ENCODE peak calls at places on chromosomes 6 and 20, in seven cellular contexts. One of them, this sample, is unnamed.

GRCh38 chr6:125858427-125859320 is 67.9 kb downstream of the NCOA7 start:
- DNase-seq in HCT116: peak
- DNase-seq in HepG2: peak
- DNase-seq in SK-N-SH: peak
- DNase-seq in K562: peak
- DNase-seq in GM12878: no peak
- DNase-seq in H1: peak
- DNase-seq in this sample: peak

GRCh38 chr6:152595507-152595906 is 41.7 kb downstream of the SYNE1 start:
- DNase-seq in HCT116: no peak
- DNase-seq in HepG2: peak
- DNase-seq in SK-N-SH: no peak
- DNase-seq in K562: no peak
- DNase-seq in GM12878: no peak
- DNase-seq in H1: no peak
- DNase-seq in this sample: no peak

GRCh38 chr20:15333170-15333569 is 995.8 kb upstream of the FLRT3 start:
- DNase-seq in HCT116: no peak
- DNase-seq in HepG2: no peak
- DNase-seq in SK-N-SH: no peak
- DNase-seq in K562: no peak
- DNase-seq in GM12878: no peak
- DNase-seq in H1: no peak
- DNase-seq in this sample: no peak

GRCh38 chr6:103236923-103237322 is 1622.8 kb downstream of the HACE1 start:
- DNase-seq in HCT116: no peak
- DNase-seq in HepG2: no peak
- DNase-seq in SK-N-SH: no peak
- DNase-seq in K562: no peak
- DNase-seq in GM12878: no peak
- DNase-seq in H1: no peak
- DNase-seq in this sample: no peak

GRCh38 chr6:54958446-54958845 is 111.9 kb downstream of the FAM83B start:
- DNase-seq in HCT116: no peak
- DNase-seq in HepG2: no peak
- DNase-seq in SK-N-SH: no peak
- DNase-seq in K562: no peak
- DNase-seq in GM12878: no peak
- DNase-seq in H1: no peak
- DNase-seq in this sample: no peak

GRCh38 chr6:2103644-2104523 is 141.5 kb downstream of the GMDS start:
- DNase-seq in HCT116: peak
- DNase-seq in HepG2: peak
- DNase-seq in SK-N-SH: peak
- DNase-seq in K562: peak
- DNase-seq in GM12878: peak
- DNase-seq in H1: no peak
- DNase-seq in this sample: peak

GRCh38 chr6:79071547-79071946 is 6.5 kb downstream of the PHIP start:
- DNase-seq in HCT116: no peak
- DNase-seq in HepG2: no peak
- DNase-seq in SK-N-SH: no peak
- DNase-seq in K562: no peak
- DNase-seq in GM12878: no peak
- DNase-seq in H1: no peak
- DNase-seq in this sample: no peak

GRCh38 chr20:45833030-45833882 is at the start of gene SNX21:
- DNase-seq in HCT116: no peak
- DNase-seq in HepG2: peak
- DNase-seq in SK-N-SH: peak
- DNase-seq in K562: no peak
- DNase-seq in GM12878: no peak
- DNase-seq in H1: no peak
- DNase-seq in this sample: peak

GRCh38 chr6:107786709-107787588 is 37.2 kb downstream of the SCML4 start:
- DNase-seq in HCT116: no peak
- DNase-seq in HepG2: no peak
- DNase-seq in SK-N-SH: no peak
- DNase-seq in K562: no peak
- DNase-seq in GM12878: peak
- DNase-seq in H1: no peak
- DNase-seq in this sample: no peak

GRCh38 chr20:23203310-23203709 is 117.2 kb upstream of the CD93 start:
- DNase-seq in HCT116: no peak
- DNase-seq in HepG2: no peak
- DNase-seq in SK-N-SH: no peak
- DNase-seq in K562: no peak
- DNase-seq in GM12878: no peak
- DNase-seq in H1: no peak
- DNase-seq in this sample: no peak

GRCh38 chr6:146892613-146893401 is 294.0 kb downstream of the ADGB start:
- DNase-seq in HCT116: no peak
- DNase-seq in HepG2: no peak
- DNase-seq in SK-N-SH: no peak
- DNase-seq in K562: peak
- DNase-seq in GM12878: no peak
- DNase-seq in H1: no peak
- DNase-seq in this sample: no peak

GRCh38 chr6:14059791-14060436 is 57.7 kb upstream of the CD83 start:
- DNase-seq in HCT116: no peak
- DNase-seq in HepG2: no peak
- DNase-seq in SK-N-SH: peak
- DNase-seq in K562: no peak
- DNase-seq in GM12878: no peak
- DNase-seq in H1: no peak
- DNase-seq in this sample: no peak

GRCh38 chr6:49479308-49480004 is 16.3 kb downstream of the CENPQ start:
- DNase-seq in HCT116: no peak
- DNase-seq in HepG2: no peak
- DNase-seq in SK-N-SH: no peak
- DNase-seq in K562: no peak
- DNase-seq in GM12878: no peak
- DNase-seq in H1: no peak
- DNase-seq in this sample: no peak

GRCh38 chr6:136921521-136921935 is 573 bp upstream of the SLC35D3 start:
- DNase-seq in HCT116: no peak
- DNase-seq in HepG2: no peak
- DNase-seq in SK-N-SH: peak
- DNase-seq in K562: no peak
- DNase-seq in GM12878: no peak
- DNase-seq in H1: no peak
- DNase-seq in this sample: peak

GRCh38 chr6:123940551-123940950 is 136.9 kb downstream of the NKAIN2 start:
- DNase-seq in HCT116: no peak
- DNase-seq in HepG2: no peak
- DNase-seq in SK-N-SH: no peak
- DNase-seq in K562: no peak
- DNase-seq in GM12878: no peak
- DNase-seq in H1: no peak
- DNase-seq in this sample: no peak

GRCh38 chr6:40966860-40967259 is 72.2 kb downstream of the UNC5CL start:
- DNase-seq in HCT116: no peak
- DNase-seq in HepG2: no peak
- DNase-seq in SK-N-SH: no peak
- DNase-seq in K562: no peak
- DNase-seq in GM12878: no peak
- DNase-seq in H1: no peak
- DNase-seq in this sample: peak

GRCh38 chr6:110541701-110542309 is 65.4 kb upstream of the SLC22A16 start:
- DNase-seq in HCT116: no peak
- DNase-seq in HepG2: no peak
- DNase-seq in SK-N-SH: peak
- DNase-seq in K562: no peak
- DNase-seq in GM12878: no peak
- DNase-seq in H1: no peak
- DNase-seq in this sample: no peak

GRCh38 chr6:14661188-14661587 is 543.6 kb downstream of the CD83 start:
- DNase-seq in HCT116: no peak
- DNase-seq in HepG2: no peak
- DNase-seq in SK-N-SH: no peak
- DNase-seq in K562: no peak
- DNase-seq in GM12878: peak
- DNase-seq in H1: no peak
- DNase-seq in this sample: no peak

GRCh38 chr6:32046450-32047083 is 8.4 kb downstream of the CYP21A2 start:
- DNase-seq in HCT116: no peak
- DNase-seq in HepG2: peak
- DNase-seq in SK-N-SH: peak
- DNase-seq in K562: peak
- DNase-seq in GM12878: no peak
- DNase-seq in H1: no peak
- DNase-seq in this sample: no peak

GRCh38 chr20:18034039-18034438 is 23.7 kb downstream of the OVOL2 start:
- DNase-seq in HCT116: no peak
- DNase-seq in HepG2: no peak
- DNase-seq in SK-N-SH: no peak
- DNase-seq in K562: no peak
- DNase-seq in GM12878: no peak
- DNase-seq in H1: no peak
- DNase-seq in this sample: no peak

GRCh38 chr20:17017232-17017631 is 209.6 kb upstream of the PCSK2 start:
- DNase-seq in HCT116: no peak
- DNase-seq in HepG2: no peak
- DNase-seq in SK-N-SH: no peak
- DNase-seq in K562: no peak
- DNase-seq in GM12878: no peak
- DNase-seq in H1: no peak
- DNase-seq in this sample: no peak

GRCh38 chr20:17023811-17024210 is 203.0 kb upstream of the PCSK2 start:
- DNase-seq in HCT116: no peak
- DNase-seq in HepG2: no peak
- DNase-seq in SK-N-SH: no peak
- DNase-seq in K562: no peak
- DNase-seq in GM12878: no peak
- DNase-seq in H1: peak
- DNase-seq in this sample: no peak

GRCh38 chr20:17023036-17023435 is 203.8 kb upstream of the PCSK2 start:
- DNase-seq in HCT116: no peak
- DNase-seq in HepG2: no peak
- DNase-seq in SK-N-SH: no peak
- DNase-seq in K562: no peak
- DNase-seq in GM12878: no peak
- DNase-seq in H1: no peak
- DNase-seq in this sample: no peak

GRCh38 chr20:17024513-17025105 is 202.2 kb upstream of the PCSK2 start:
- DNase-seq in HCT116: peak
- DNase-seq in HepG2: peak
- DNase-seq in SK-N-SH: no peak
- DNase-seq in K562: no peak
- DNase-seq in GM12878: no peak
- DNase-seq in H1: peak
- DNase-seq in this sample: no peak

DNA sequence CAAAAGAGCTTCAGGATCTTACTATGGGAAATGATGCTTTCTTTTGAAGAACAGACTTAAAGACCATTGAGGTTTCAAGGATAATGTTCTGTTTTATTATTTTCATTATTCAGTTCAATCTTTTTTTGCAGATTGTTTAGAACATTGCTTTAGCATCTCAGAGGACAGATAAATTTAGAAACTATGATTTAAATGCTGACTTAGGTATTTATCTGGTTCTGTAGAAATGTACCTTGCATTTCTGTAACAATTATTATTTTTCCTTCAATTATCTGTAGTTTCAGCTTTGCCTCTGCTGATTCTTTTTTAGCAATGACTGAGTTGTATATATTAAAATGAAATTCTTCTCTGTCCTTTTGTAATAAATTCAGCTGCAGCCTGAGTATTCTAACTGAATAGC is 205.4 kb upstream of the PCSK2 start:
- DNase-seq in HCT116: no peak
- DNase-seq in HepG2: no peak
- DNase-seq in SK-N-SH: no peak
- DNase-seq in K562: no peak
- DNase-seq in GM12878: no peak
- DNase-seq in H1: no peak
- DNase-seq in this sample: no peak
- TF ChIP-seq JUND in HCT116: no peak
- TF ChIP-seq JUND in HepG2: no peak
- TF ChIP-seq JUND in SK-N-SH: no peak
- TF ChIP-seq JUND in K562: no peak
- TF ChIP-seq JUND in GM12878: no peak
- TF ChIP-seq JUND in H1: no peak
- TF ChIP-seq JUND in this sample: no peak

DNA sequence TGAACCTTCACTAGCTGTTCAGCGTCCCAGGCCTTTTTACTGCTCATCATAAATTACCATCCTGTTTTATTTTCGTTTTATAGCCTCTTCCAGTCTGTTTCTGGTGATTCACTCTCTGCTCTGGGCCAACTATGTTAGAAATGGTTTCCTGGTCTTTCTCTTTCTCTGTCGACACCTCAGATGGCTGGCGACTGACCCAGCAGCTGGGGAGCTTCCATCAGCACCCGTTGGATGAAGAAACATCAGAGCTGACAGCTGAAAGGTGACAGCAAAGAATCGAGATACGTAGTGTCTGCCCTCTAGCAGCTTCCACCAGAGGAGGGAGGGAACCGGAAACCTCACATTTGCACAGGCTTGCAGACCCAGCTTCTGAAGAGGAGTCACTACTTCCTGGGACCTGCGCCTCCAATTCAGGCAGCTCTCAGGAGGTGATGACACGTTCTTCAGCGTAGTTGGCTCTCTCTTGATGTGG is 82.9 kb upstream of the MLN start:
- DNase-seq in HCT116: no peak
- DNase-seq in HepG2: no peak
- DNase-seq in SK-N-SH: no peak
- DNase-seq in K562: no peak
- DNase-seq in GM12878: no peak
- DNase-seq in H1: no peak
- DNase-seq in this sample: no peak
- TF ChIP-seq JUND in HCT116: no peak
- TF ChIP-seq JUND in HepG2: no peak
- TF ChIP-seq JUND in SK-N-SH: peak
- TF ChIP-seq JUND in K562: no peak
- TF ChIP-seq JUND in GM12878: no peak
- TF ChIP-seq JUND in H1: no peak
- TF ChIP-seq JUND in this sample: no peak

GRCh38 chr6:169665289-169665688 is 36.5 kb downstream of the WDR27 start:
- DNase-seq in HCT116: no peak
- DNase-seq in HepG2: no peak
- DNase-seq in SK-N-SH: no peak
- DNase-seq in K562: no peak
- DNase-seq in GM12878: no peak
- DNase-seq in H1: no peak
- DNase-seq in this sample: no peak
- TF ChIP-seq JUND in HCT116: no peak
- TF ChIP-seq JUND in HepG2: no peak
- TF ChIP-seq JUND in SK-N-SH: no peak
- TF ChIP-seq JUND in K562: no peak
- TF ChIP-seq JUND in GM12878: no peak
- TF ChIP-seq JUND in H1: no peak
- TF ChIP-seq JUND in this sample: no peak

DNA sequence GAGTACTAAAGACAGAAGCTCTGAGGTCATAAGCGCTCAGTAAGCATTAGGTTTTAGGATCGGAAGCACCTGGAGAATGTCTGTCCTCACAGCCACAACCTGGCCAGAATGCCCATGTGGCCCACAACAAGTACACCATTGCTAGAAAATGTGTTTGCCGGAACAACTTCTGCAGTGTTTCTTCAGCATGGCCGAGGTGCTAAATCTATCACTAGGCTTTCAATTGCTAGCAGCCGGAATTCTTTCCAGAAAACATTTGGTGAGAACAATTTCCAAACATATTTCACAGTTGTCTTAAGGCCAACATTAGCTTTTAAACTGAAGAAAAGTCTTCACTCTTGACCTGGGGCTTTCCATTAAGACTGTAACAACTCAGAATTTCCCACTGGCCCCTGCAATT is 18.2 kb upstream of the ADTRP start:
- DNase-seq in HCT116: no peak
- DNase-seq in HepG2: no peak
- DNase-seq in SK-N-SH: no peak
- DNase-seq in K562: no peak
- DNase-seq in GM12878: no peak
- DNase-seq in H1: no peak
- DNase-seq in this sample: no peak
- TF ChIP-seq JUND in HCT116: no peak
- TF ChIP-seq JUND in HepG2: no peak
- TF ChIP-seq JUND in SK-N-SH: no peak
- TF ChIP-seq JUND in K562: no peak
- TF ChIP-seq JUND in GM12878: no peak
- TF ChIP-seq JUND in H1: no peak
- TF ChIP-seq JUND in this sample: no peak